ENCODE peak calls at places on chromosomes 11 and 22, in six cellular contexts. R is COR-L47; F is activated naive CD4-positive, alpha-beta T cell treated with anti-CD3 and anti-CD28 coated beads, Interleukin-2, amount 10 ng/mL, durations not matched to agents 7 days and 5 days; J is activated CD8-positive, alpha-beta T cell treated with anti-CD3 and anti-CD28 coated beads for 36 hours; U is smooth muscle cell of the brain vasculature; I is activated T-cell treated with anti-CD3 and anti-CD28 coated beads for 4 hours. C is an unnamed sample.

GRCh38 chr22:31532060-31532459 is 35.7 kb downstream of the SFI1 start:
- DNase-seq in U (no peak), R (no peak), F (no peak), J (no peak), I (no peak), C (no peak)

GRCh38 chr11:58968251-58968711 is 29.0 kb downstream of the GLYATL1 start:
- DNase-seq in I (no peak), R (peak), F (no peak), U (no peak), J (no peak), C (no peak)

GRCh38 chr11:57150454-57150917 is 31.3 kb upstream of the LRRC55 start:
- DNase-seq in I (no peak), J (no peak), F (no peak), U (no peak), R (no peak), C (no peak)

GRCh38 chr11:78290293-78291176 is 101.8 kb downstream of the USP35 start:
- DNase-seq in I (no peak), R (no peak), U (no peak), J (peak), F (peak), C (no peak)

GRCh38 chr11:121611242-121611641 is 158.5 kb upstream of the SORL1-AS1 start:
- DNase-seq in R (peak), U (no peak), F (no peak), J (no peak), I (no peak), C (no peak)

GRCh38 chr11:2150206-2150847 is 10.7 kb downstream of the INS start:
- DNase-seq in J (no peak), U (peak), R (peak), F (no peak), I (no peak), C (no peak)

GRCh38 chr22:19292262-19293230 is 1.0 kb upstream of the CLTCL1 start:
- DNase-seq in U (no peak), F (peak), I (no peak), J (peak), R (peak), C (no peak)

GRCh38 chr11:124674168-124674517 is 439 bp downstream of the SPA17 start:
- DNase-seq in F (no peak), R (no peak), U (no peak), J (no peak), I (no peak), C (no peak)

GRCh38 chr22:43356881-43357280 is 13.7 kb upstream of the SCUBE1 start:
- DNase-seq in J (no peak), I (no peak), R (no peak), F (no peak), U (no peak), C (no peak)

GRCh38 chr11:2240834-2241233 is 29.6 kb downstream of the ASCL2 start:
- DNase-seq in R (no peak), I (no peak), F (no peak), J (no peak), U (no peak), C (no peak)